ENCODE peak calls at places on chromosome 6, in six cellular contexts. W is GM12878, H is MM.1S, N is adipocyte, G is HCT116, B is H1. D is an unnamed sample.
A peak's percentile ranks its signal among the peaks of the same experiment; 100 is the strongest.

GRCh38 chr6:33958208-33958862 is 154.5 kb upstream of the MLN start:
- DNase-seq in W (no peak), G (no peak), B (peak; percentile 82), H (no peak), N (no peak), D (no peak)

GRCh38 chr6:25359891-25360290 is 80.7 kb downstream of the CARMIL1 start:
- DNase-seq in G (peak; percentile 15), B (no peak), N (no peak), H (no peak), W (no peak), D (no peak)

GRCh38 chr6:27428502-27428901 is 39.9 kb downstream of the ZNF391 start:
- DNase-seq in B (no peak), N (no peak), H (no peak), G (no peak), W (no peak), D (no peak)

GRCh38 chr6:157406666-157407065 is 25.7 kb downstream of the ZDHHC14 start:
- DNase-seq in W (no peak), N (no peak), G (no peak), B (no peak), H (no peak), D (no peak)

GRCh38 chr6:95448208-95448607 is 129.1 kb upstream of the MANEA start:
- DNase-seq in W (no peak), N (no peak), B (no peak), G (no peak), H (no peak), D (no peak)

GRCh38 chr6:72037006-72037405 is 150.7 kb downstream of the RIMS1 start:
- DNase-seq in W (no peak), N (no peak), H (no peak), G (no peak), B (no peak), D (no peak)

GRCh38 chr6:39366875-39367618 is 44.5 kb upstream of the KCNK16 start:
- DNase-seq in H (no peak), G (no peak), B (no peak), W (no peak), N (no peak), D (no peak)

GRCh38 chr6:121439456-121440250 is 4.2 kb downstream of the GJA1 start:
- DNase-seq in N (peak; percentile 41), H (no peak), G (no peak), B (no peak), W (no peak), D (no peak)

GRCh38 chr6:78308025-78308424 is 559.3 kb upstream of the IRAK1BP1 start:
- DNase-seq in N (no peak), B (no peak), G (peak; percentile 41), W (no peak), H (no peak), D (no peak)

GRCh38 chr6:97026298-97026697 is 101.8 kb downstream of the KLHL32 start:
- DNase-seq in B (no peak), W (no peak), H (no peak), N (no peak), G (no peak), D (no peak)

GRCh38 chr6:116017546-116018276 is 43.0 kb downstream of the FRK start:
- DNase-seq in B (no peak), N (no peak), W (no peak), H (no peak), G (no peak), D (no peak)

GRCh38 chr6:116424001-116424400 is 37.2 kb upstream of the CALHM6 start:
- DNase-seq in H (no peak), G (no peak), W (no peak), N (no peak), B (no peak), D (no peak)

GRCh38 chr6:20569000-20569610 is 34.8 kb downstream of the CDKAL1 start:
- DNase-seq in G (no peak), N (no peak), B (no peak), W (no peak), H (no peak), D (peak; percentile 48)

GRCh38 chr6:22003219-22003779 is 293.5 kb downstream of the PRL start:
- DNase-seq in H (no peak), G (no peak), N (peak; percentile 79), W (no peak), B (no peak), D (peak; percentile 63)
- H3K9ac ChIP-seq in H (no peak overlapping the region), G (no peak overlapping the region), N (no peak overlapping the region), W (no peak overlapping the region), B (no peak overlapping the region), D (no peak overlapping the region)

DNA sequence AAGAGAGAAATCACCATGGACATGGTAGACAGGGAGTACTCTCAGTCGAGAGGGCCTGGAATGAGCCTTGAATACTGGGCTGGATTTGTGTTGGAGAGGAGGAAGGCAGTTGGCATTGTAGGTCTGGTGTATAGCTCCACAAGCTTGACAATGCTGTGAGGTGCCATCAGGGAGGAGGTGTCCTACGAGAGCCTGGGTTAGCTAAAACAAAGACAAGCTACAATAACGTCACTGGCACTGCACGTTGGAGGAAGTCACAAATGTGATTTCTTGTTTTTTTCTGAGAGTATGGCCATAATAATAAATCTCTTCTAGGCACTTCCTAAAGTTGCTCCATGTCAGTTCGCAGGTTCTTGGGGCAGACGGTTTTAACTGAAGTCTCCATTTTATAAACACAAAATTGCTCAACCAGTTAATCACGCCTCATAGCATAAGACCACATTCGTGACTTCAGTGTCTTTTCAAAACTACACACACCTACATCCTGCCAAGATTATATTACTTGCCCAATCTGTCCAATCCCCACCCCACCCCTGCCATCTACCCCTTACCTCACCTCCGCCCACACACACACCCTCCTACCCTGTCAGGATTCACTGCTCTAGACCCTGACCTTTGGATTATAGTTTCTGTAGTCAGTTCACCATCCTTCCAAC is 4.4 kb upstream of the HLA-DMB start:
- DNase-seq in B (no peak), H (no peak), W (peak; percentile 67), G (no peak), N (no peak), D (peak; percentile 35)
- H3K9ac ChIP-seq in B (no peak overlapping the region), H (no peak overlapping the region), W (peak overlapping the region; percentile 57), G (no peak overlapping the region), N (no peak overlapping the region), D (no peak overlapping the region)

GRCh38 chr6:169894377-169894960 is 143.0 kb downstream of the ERMARD start:
- DNase-seq in W (no peak), H (no peak), N (no peak), G (no peak), B (no peak), D (no peak)
- H3K9ac ChIP-seq in W (no peak overlapping the region), H (no peak overlapping the region), N (no peak overlapping the region), G (no peak overlapping the region), B (no peak overlapping the region), D (no peak overlapping the region)

DNA sequence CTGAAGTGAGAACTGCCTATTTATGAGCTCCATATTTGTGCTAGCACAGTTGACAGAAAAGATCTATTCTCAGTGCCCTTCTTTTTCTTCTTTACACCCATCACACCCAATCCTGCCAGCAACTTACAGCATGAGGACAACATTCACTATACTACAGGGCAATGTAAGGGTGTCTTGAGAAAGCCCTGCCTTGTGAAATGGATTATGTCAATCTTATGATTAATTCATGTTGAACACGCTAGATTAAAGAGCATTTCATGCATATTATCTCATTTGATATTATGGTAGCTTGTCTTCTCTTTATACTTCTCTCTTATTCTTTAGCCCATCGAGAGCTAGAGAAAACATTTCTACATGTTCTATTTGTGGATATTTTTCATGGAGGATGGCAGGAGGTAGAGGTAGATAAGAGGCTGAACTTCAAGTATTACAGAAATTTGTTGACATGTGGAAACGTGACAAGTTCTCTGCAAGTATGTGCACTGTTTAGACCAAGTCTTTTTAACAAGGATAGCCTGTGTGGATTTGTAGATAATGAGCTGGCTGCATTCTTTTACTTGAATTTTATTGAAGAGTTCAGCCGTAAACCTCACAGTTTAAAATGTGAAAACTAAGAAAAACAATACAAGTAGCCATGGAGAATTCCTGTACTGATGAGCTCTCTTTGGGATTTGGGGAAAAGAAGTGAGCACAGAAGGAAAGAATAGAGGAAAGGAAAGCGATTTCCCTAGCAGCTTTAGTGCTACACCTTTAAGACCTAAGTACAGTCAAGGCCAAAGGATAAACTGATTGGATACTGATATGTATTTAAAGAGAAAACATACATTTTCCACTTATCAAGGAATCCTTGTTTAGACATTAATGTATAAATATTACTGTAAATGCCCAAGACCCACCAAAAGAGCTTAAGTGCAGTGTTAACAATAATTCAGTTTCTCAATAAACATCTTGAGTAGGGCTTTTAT is 212.1 kb downstream of the ARHGAP18 start:
- DNase-seq in N (no peak), B (no peak), H (no peak), W (no peak), G (no peak), D (peak; percentile 47)
- H3K9ac ChIP-seq in N (peak overlapping the region; percentile 32), B (no peak overlapping the region), H (no peak overlapping the region), W (no peak overlapping the region), G (peak overlapping the region; percentile 67), D (no peak overlapping the region)

GRCh38 chr6:1491025-1491424 is 101.6 kb downstream of the FOXF2 start:
- DNase-seq in H (no peak), G (no peak), N (no peak), B (no peak), W (no peak), D (no peak)
- H3K9ac ChIP-seq in H (no peak overlapping the region), G (no peak overlapping the region), N (no peak overlapping the region), B (no peak overlapping the region), W (no peak overlapping the region), D (no peak overlapping the region)

GRCh38 chr6:135921176-135921575 is 69.7 kb downstream of the PDE7B start:
- DNase-seq in H (no peak), W (no peak), G (no peak), B (no peak), N (peak; percentile 43), D (no peak)

GRCh38 chr6:135922746-135923145 is 71.2 kb downstream of the PDE7B start:
- DNase-seq in W (no peak), B (no peak), H (no peak), N (peak; percentile 80), G (no peak), D (peak; percentile 81)

GRCh38 chr6:135920689-135921088 is 69.2 kb downstream of the PDE7B start:
- DNase-seq in G (no peak), N (no peak), W (no peak), B (no peak), H (no peak), D (no peak)

GRCh38 chr6:135919026-135919425 is 67.5 kb downstream of the PDE7B start:
- DNase-seq in N (no peak), B (no peak), G (no peak), W (no peak), H (no peak), D (no peak)

DNA sequence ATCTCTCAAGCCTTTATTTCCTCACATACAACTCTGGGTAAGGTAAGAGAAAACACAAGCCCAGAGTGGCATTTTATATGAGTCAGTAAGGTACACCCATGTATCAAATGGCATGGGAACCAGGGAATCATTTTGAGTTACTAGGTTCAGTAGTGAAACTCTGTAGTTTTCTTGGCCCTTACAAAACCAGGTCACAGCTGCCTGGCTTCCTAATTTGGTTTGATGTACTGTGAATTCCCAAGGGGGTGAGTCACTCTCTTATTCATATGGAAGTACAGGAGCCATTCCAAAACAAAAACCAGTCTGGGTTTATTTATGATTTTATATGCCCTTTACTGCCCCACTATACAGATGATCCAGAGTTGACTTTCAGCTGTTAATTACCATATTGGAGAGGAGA is 70.7 kb downstream of the PDE7B start:
- DNase-seq in W (no peak), H (no peak), G (peak; percentile 29), N (peak; percentile 97), B (no peak), D (peak; percentile 98)
- H3K9ac ChIP-seq in W (no peak overlapping the region), H (no peak overlapping the region), G (no peak overlapping the region), N (no peak overlapping the region), B (no peak overlapping the region), D (peak overlapping the region; percentile 11)

GRCh38 chr6:163183791-163184190 is 230.7 kb upstream of the QKI start:
- DNase-seq in H (no peak), G (no peak), N (no peak), W (no peak), B (no peak), D (peak; percentile 60)
- H3K9ac ChIP-seq in H (no peak overlapping the region), G (no peak overlapping the region), N (peak overlapping the region; percentile 42), W (no peak overlapping the region), B (no peak overlapping the region), D (no peak overlapping the region)

GRCh38 chr6:43269273-43270007 is 26.2 kb downstream of the TTBK1 start:
- DNase-seq in W (no peak), H (no peak), G (no peak), B (no peak), N (peak; percentile 45), D (no peak)
- H3K9ac ChIP-seq in W (no peak overlapping the region), H (no peak overlapping the region), G (no peak overlapping the region), B (no peak overlapping the region), N (no peak overlapping the region), D (no peak overlapping the region)